ENCODE peak calls at places on chromosomes 2 and 18, in five cellular contexts. D, X, H, S and A are unnamed samples.

GRCh38 chr2:54551123-54551756 is 95.1 kb downstream of the SPTBN1 start:
- DNase-seq in S (no peak), X (no peak), H (no peak), D (no peak), A (no peak)

GRCh38 chr18:57780318-57781127 is 22.6 kb downstream of the ATP8B1 start:
- DNase-seq in D (no peak), S (no peak), X (peak), H (peak), A (no peak)

GRCh38 chr2:86319700-86320369 is 17.6 kb downstream of the REEP1 start:
- DNase-seq in S (no peak), X (no peak), D (no peak), H (no peak), A (no peak)

GRCh38 chr2:65215946-65216345 is 11.7 kb upstream of the ACTR2 start:
- DNase-seq in X (no peak), D (no peak), H (no peak), S (no peak), A (no peak)

GRCh38 chr2:170969030-170969429 is 40.0 kb downstream of the GORASP2 start:
- DNase-seq in X (no peak), H (no peak), D (no peak), S (no peak), A (no peak)

GRCh38 chr2:98348066-98348561 is 1.9 kb downstream of the CNGA3 start:
- DNase-seq in S (no peak), D (peak), H (no peak), X (no peak), A (no peak)

GRCh38 chr2:40758778-40759177 is 306.9 kb upstream of the SLC8A1 start:
- DNase-seq in S (no peak), H (no peak), D (no peak), X (no peak), A (no peak)

GRCh38 chr2:108787209-108787558 is 613 bp downstream of the CCDC138 start:
- DNase-seq in X (no peak), D (no peak), S (no peak), H (no peak), A (no peak)

GRCh38 chr2:85248741-85249524 is 78.9 kb downstream of the TGOLN2 start:
- DNase-seq in S (no peak), X (peak), H (no peak), D (no peak), A (no peak)

GRCh38 chr18:904135-905090 is at the start of gene ADCYAP1:
- DNase-seq in X (no peak), D (peak), S (no peak), H (no peak), A (no peak)

GRCh38 chr18:49071776-49072175 is 121.0 kb upstream of the SMAD7 start:
- DNase-seq in S (no peak), D (no peak), H (no peak), X (no peak), A (no peak)

GRCh38 chr18:80004600-80005342 is 16.4 kb upstream of the TXNL4A start:
- DNase-seq in X (no peak), S (no peak), H (no peak), D (no peak), A (no peak)

GRCh38 chr2:106869512-106870276 is 16.3 kb downstream of the ST6GAL2 start:
- DNase-seq in D (no peak), X (no peak), H (no peak), S (no peak), A (no peak)

GRCh38 chr2:239689410-239689809 is 288.6 kb upstream of the HDAC4 start:
- DNase-seq in X (no peak), H (no peak), S (no peak), D (no peak), A (no peak)

GRCh38 chr18:78607221-78607620 is 372.4 kb upstream of the SALL3 start:
- DNase-seq in X (no peak), H (no peak), D (no peak), S (no peak), A (no peak)

GRCh38 chr18:39325973-39326372 is 1760.4 kb upstream of the CELF4 start:
- DNase-seq in X (no peak), D (no peak), S (no peak), H (no peak), A (no peak)

GRCh38 chr2:216109962-216110614 is 940 bp downstream of the XRCC5 start:
- DNase-seq in D (no peak), S (no peak), H (no peak), X (peak), A (no peak)

DNA sequence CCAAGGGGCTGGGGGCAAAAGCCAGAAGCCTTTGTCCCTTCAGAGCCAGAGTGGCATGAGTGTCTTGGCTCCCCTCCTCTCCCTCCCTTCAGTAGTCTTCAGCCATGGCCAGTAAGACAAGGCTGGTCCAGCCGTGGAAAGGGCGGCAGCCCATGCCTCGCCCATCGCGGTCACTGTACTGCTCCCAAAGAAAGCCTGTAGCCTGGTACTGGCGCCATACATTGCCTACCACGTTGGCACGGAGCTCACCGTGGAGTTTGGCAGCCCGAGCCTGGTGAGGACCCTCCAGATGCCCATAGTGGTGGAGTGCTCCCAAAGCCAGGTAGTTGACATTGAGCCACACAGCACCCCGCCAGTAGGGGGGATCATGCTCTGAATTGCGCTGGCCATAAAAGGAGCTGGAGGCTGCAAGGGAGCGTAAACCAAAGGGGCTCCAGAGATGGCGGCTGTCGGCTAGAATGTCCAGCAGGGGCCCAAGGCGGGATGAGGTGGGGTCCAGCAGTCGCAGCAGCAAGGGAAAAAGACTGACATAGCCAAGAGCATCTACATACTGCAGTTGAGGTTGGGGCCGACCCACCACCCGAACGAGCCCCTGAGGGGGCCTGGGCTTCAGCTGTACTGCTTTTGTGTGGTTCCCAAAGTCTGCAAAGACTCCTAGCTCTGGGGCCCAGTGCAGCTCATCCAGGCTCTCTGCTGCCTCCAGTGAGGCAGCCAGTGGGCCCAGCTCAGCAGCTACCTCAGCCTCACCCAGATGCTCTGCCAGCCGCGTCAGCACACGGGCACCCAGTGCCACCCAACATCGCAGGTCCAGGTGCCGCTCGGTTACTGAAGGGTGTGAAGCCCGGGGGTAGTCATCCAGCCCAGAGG is 3.2 kb downstream of the WBP1 start:
- DNase-seq in D (peak), S (no peak), X (no peak), H (no peak), A (no peak)
- TF ChIP-seq CTCF in D (no peak), S (peak), X (no peak), H (peak), A (no peak)

GRCh38 chr2:128302011-128302743 is 16.5 kb downstream of the HS6ST1 start:
- DNase-seq in H (no peak), S (no peak), D (no peak), X (no peak), A (no peak)

GRCh38 chr2:128303911-128304310 is 14.8 kb downstream of the HS6ST1 start:
- DNase-seq in X (no peak), H (no peak), D (no peak), S (no peak), A (no peak)

GRCh38 chr2:128304330-128304714 is 14.3 kb downstream of the HS6ST1 start:
- DNase-seq in X (no peak), H (no peak), D (no peak), S (no peak), A (no peak)

GRCh38 chr2:128302744-128303067 is 16.0 kb downstream of the HS6ST1 start:
- DNase-seq in D (no peak), S (no peak), X (no peak), H (no peak), A (no peak)

GRCh38 chr2:128303095-128303791 is 15.4 kb downstream of the HS6ST1 start:
- DNase-seq in S (no peak), X (no peak), H (no peak), D (no peak), A (no peak)
- TF ChIP-seq CTCF in S (no peak), X (no peak), H (no peak), D (no peak), A (no peak)

GRCh38 chr2:96207073-96207777 is 1.4 kb downstream of the STARD7 start:
- DNase-seq in X (no peak), D (no peak), H (no peak), S (no peak), A (no peak)

GRCh38 chr2:96209011-96209728 is 543 bp upstream of the STARD7 start:
- DNase-seq in S (no peak), D (no peak), X (no peak), H (no peak), A (no peak)

GRCh38 chr2:96207778-96208143 is 866 bp downstream of the STARD7 start:
- DNase-seq in S (no peak), X (no peak), D (no peak), H (peak), A (no peak)

GRCh38 chr2:96209729-96210085 is 1.1 kb upstream of the STARD7 start:
- DNase-seq in X (no peak), H (no peak), D (no peak), S (no peak), A (no peak)

DNA sequence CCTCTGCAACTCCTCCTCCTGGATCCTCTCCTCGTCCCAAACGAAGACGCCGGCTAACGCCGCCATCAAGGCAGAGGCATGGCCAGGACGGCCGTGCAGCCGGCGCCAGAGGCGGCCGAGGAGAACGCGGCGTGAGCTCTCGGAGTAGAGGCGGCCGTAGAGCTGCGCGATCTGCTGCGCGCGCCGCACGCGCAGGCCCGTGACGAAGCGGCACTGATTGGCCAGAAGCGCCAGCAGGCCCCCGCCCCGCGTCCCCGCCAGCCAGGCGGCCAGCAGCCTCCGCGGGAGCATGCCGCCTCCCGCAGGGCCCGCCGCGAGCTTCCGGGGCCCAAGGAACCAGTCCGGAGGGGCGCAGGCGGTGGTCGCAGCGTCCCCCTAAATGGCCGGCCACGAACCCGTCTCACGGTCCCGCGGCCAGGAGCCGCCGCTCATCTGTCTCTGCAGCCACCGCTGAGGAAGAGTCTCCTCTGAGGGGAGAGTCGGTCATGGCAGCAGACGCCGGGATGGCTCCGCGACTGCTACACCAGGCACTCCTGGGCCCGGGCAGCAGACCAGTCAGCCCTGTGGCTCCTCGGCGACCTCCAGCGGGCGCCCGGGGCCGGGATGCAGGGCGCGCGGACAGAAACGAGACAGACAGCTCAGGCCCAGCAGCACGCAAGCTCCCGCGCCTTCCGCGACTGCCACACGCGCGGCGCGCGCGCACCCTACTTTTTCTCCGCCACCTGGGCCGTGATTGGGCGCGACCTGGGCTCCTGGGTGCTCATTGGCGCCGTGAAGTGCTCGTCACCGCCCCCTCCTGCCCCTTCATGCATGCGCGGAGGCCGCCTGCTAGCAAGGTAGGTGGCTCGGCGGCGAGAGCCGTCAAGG is at the start of gene STARD7:
- DNase-seq in X (peak), S (peak), D (peak), H (peak), A (peak)
- TF ChIP-seq CTCF in X (peak), S (peak), D (no peak), H (no peak), A (no peak)

DNA sequence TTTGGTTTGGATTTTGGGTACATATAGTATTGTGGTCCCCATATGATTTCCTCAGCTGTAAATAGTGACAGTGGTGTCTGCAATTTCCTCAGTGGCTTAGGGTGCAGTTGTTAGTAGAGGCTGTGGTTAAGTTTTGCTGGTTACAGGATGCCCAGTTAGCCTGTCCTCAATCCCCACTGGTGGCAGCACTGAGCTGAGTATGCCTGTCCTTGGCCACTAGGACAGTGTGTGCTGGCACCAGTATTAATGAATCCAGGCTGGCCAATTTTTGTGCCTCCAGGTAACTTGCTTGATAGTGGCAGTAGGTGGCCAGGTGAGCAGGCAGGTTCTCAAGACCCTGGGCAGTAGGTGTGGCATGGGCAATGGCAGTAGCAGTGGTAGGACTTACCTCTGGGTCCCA is 973.1 kb downstream of the TMEM182 start:
- DNase-seq in X (no peak), H (no peak), D (no peak), S (no peak), A (no peak)
- TF ChIP-seq CTCF in X (no peak), H (no peak), D (no peak), S (no peak), A (no peak)

GRCh38 chr2:231110551-231110950 is 14.3 kb downstream of the HTR2B start:
- DNase-seq in S (no peak), X (no peak), H (no peak), D (no peak), A (no peak)
- TF ChIP-seq CTCF in S (no peak), X (no peak), H (peak), D (no peak), A (no peak)

DNA sequence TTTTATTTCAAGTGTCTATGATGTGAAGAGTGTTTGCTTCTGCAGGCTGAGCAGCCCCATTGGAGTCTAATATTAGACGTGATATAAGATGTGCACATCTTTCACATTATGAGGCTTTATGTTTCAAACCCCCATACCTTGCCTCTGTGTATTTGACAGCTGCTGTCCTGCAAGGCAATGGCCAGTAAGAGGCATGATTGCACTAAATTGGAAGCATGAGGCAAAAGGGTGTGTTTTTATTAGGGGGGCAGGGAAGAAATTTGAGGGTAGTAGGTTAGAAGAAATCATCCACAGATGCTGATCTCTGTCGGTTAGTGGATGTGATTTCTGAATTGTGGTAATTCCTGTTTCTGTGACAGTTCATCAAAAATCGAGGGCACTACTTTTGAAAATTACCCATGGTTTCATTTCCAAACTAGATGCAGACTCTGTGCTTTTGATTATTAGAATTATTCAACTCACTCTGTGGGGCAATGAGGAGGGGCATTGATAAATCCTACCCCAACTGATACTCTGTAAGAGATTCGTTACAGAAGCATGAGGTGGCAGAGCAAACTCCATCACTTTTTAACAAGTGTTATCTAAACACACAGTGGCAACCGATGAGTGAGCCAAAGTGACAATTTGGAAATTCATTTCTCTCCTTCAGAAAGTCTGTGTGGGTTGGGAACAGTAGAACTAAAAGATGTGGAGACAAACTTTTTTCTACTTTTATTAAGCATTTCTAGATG is 452.9 kb downstream of the ARHGAP15 start:
- DNase-seq in S (no peak), H (no peak), D (no peak), X (no peak), A (no peak)
- TF ChIP-seq CTCF in S (no peak), H (no peak), D (no peak), X (no peak), A (no peak)